ENCODE peak calls at places on chromosome 5, in ten cellular contexts. A is coronary artery, L is SK-N-SH, W is omental fat pad, F is epithelial cell of esophagus, K is GM13977, D is heart right ventricle, M is tibial artery, N is GM12865, Z is psoas muscle. G is an unnamed sample.

GRCh38 chr5:449151-449550 is 6.2 kb downstream of the EXOC3 start:
- DNase-seq in A (no peak), W (no peak), D (no peak), M (no peak), K (no peak), L (no peak), N (no peak), F (no peak), Z (no peak), G (no peak)

GRCh38 chr5:77778881-77779438 is 2.8 kb upstream of the TBCA start:
- DNase-seq in K (no peak), L (no peak), Z (no peak), M (no peak), N (peak), W (no peak), F (no peak), D (no peak), A (no peak), G (no peak)

GRCh38 chr5:121108725-121109124 is 644.6 kb downstream of the PRR16 start:
- DNase-seq in A (no peak), D (peak), Z (no peak), F (peak), M (no peak), N (no peak), L (no peak), W (no peak), K (no peak), G (no peak)

GRCh38 chr5:140168371-140168770 is 6.6 kb upstream of the CYSTM1 start:
- DNase-seq in L (no peak), D (no peak), F (no peak), N (no peak), M (no peak), Z (no peak), K (no peak), A (no peak), W (no peak), G (no peak)

GRCh38 chr5:77292026-77292757 is 81.7 kb downstream of the PDE8B start:
- DNase-seq in K (no peak), D (no peak), Z (no peak), L (no peak), N (no peak), M (no peak), F (no peak), A (no peak), W (no peak), G (no peak)

GRCh38 chr5:157046041-157046440 is 12.9 kb downstream of the HAVCR1 start:
- DNase-seq in D (peak), K (no peak), W (no peak), M (no peak), A (no peak), F (peak), N (peak), Z (peak), L (no peak), G (no peak)

GRCh38 chr5:66582499-66582898 is 13.7 kb upstream of the MAST4 start:
- DNase-seq in D (no peak), N (no peak), L (no peak), Z (no peak), M (no peak), F (peak), K (no peak), A (no peak), W (no peak), G (no peak)

GRCh38 chr5:178674334-178674733 is 47.5 kb upstream of the CLK4 start:
- DNase-seq in M (no peak), D (no peak), W (no peak), N (no peak), F (no peak), K (no peak), L (no peak), A (no peak), Z (no peak), G (no peak)

GRCh38 chr5:132497488-132497997 is 7.0 kb upstream of the IRF1 start:
- DNase-seq in F (peak), D (peak), A (peak), L (peak), M (peak), K (no peak), N (no peak), W (no peak), Z (peak), G (no peak)

GRCh38 chr5:150616024-150616470 is 24.4 kb upstream of the SYNPO start:
- DNase-seq in M (no peak), L (peak), D (peak), N (no peak), F (no peak), K (no peak), Z (peak), W (no peak), A (no peak), G (no peak)

GRCh38 chr5:124867064-124867707 is 120.7 kb upstream of the ZNF608 start:
- DNase-seq in N (no peak), A (no peak), M (no peak), Z (no peak), W (no peak), D (no peak), K (no peak), F (peak), L (no peak), G (no peak)

GRCh38 chr5:19795218-19795617 is 192.8 kb downstream of the CDH18 start:
- DNase-seq in Z (no peak), N (no peak), K (no peak), M (no peak), D (no peak), W (no peak), A (no peak), F (peak), L (no peak), G (no peak)
- TF ChIP-seq CTCF in Z (no peak), N (no peak), K (no peak), M (no peak), D (no peak), W (no peak), A (no peak), F (peak), L (peak), G (no peak)

DNA sequence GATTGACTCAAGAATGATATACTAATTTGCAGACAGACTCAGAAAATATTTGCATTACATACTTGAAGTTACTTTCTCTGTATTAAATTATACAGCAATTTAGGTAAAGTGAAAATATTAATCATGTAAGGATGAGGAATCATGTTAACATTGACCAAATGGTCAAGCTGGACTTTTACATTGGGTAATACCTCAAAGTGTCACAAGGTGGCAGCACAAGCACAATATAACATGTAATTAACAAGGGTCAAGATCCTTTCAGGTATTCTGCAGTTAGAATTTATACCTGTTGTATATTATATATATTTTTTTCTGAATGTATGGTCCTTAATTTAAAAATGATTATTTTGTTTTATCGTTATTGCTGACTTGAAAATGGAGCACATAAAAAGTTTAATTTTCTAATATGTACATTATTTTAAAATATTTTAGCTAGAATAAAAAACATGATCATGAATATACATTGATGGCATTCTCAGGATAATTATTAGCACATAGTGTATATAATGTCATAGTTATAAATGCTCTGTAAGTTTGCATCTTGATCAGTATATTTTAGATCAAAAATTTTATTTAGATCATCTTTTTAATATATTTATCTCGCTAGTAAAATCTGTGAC is 8.6 kb downstream of the HAPLN1 start:
- DNase-seq in N (peak), F (peak), K (no peak), Z (no peak), D (no peak), L (peak), W (peak), A (no peak), M (peak), G (no peak)
- TF ChIP-seq CTCF in N (peak), F (peak), K (peak), Z (peak), D (peak), L (peak), W (no peak), A (peak), M (peak), G (peak)

DNA sequence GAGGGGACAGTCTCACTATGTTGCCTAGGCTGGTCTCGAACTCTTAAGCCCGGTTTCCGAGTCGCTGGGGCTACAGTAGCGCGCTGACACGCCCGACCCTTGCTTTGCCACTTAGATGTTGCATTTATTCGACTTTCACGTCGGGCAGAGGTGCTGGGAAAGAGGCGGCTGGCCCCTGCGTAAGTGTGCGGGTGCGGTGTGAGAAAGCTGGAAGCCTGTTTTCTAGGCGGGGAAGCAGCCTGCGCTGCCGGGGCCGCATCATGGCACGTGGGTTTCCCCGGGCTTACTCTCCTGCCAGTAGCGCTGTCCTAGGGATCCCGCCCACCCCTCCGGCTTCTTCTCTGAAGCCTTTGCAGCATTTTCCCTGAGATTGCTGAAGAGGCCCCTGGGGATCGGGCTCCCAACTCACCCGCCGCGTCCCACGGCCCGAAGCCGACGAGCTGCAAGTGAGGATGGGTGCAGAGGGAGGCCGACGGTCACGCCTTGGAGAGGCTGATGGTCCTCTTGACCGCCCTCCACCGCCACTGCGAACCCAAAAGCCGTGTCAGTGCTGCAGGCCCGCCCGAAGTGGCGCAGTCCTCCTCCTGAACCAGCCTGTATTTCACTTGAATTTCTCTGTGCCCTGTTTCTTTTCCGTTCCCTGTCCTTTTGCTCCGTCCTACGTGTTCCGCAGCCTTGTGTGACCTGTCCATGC is 5.8 kb upstream of the TRIM41 start:
- DNase-seq in K (no peak), L (peak), Z (peak), F (peak), N (peak), A (no peak), M (peak), D (peak), W (no peak), G (peak)
- TF ChIP-seq CTCF in K (peak), L (peak), Z (no peak), F (no peak), N (no peak), A (no peak), M (peak), D (peak), W (no peak), G (peak)

DNA sequence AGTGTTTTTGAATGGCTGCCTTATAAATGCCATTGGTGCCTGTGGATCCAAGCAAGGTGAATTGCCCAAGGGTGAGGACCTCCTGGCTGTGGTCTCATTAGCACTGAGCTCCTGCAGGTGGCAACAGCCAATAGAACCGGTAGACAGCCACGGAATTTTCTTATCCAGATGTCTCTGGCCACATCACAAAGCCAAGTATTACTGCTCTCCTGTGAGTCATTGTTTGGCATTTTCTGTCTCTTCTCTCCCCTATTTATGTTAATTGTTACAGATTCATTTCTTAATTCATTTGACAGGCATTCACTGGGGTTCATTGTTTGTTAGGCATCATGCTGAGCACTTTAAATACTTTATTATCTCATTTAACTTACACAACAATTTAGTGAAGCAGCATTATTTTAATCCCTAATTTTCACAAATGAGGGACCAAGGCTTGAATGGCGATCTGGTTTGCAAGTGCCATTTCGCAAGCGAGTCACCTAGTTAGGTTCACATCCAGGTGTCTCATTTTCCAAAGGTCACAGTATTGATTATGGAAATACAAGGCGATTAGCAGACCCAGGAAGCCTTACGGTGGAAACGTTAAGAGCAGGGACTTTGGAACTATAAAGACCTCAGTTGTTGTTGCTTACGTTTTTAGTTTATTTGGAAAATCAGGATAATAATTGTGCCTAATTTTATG is 58.2 kb upstream of the DPYSL3 start:
- DNase-seq in N (no peak), Z (no peak), D (no peak), W (no peak), M (no peak), L (no peak), A (no peak), K (no peak), F (peak), G (no peak)
- TF ChIP-seq CTCF in N (no peak), Z (no peak), D (no peak), W (no peak), M (no peak), L (no peak), A (no peak), K (no peak), F (no peak), G (no peak)

DNA sequence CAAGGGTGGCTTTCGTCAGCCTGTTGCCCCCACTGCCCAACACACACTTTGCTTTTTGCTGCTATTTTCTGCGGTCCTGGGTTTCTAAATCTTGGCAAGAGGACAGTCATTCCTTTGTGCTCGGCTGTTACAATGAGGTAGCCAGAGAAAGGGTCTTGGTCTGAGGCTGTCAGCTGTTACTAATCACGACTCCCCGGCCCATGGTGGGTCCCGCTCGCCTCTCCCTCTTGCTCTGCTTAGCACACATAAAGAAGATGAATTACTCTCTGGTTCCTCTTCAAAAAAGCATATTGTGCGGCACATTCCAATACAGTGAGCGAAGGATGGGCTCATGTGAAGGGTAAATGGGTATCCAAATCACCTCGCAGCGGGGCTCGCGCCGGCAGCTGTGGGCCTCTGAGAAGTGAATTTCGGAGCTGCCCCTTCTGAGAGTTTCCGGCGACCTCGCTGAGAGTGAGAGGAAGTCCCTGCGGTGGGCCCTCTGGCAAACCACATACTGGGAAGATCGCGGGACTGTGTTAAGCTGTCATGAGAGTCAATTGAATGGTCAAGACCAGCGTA is 56.0 kb downstream of the SLC1A3 start:
- DNase-seq in Z (no peak), F (no peak), A (no peak), L (no peak), K (no peak), W (no peak), D (no peak), N (no peak), M (no peak), G (no peak)
- TF ChIP-seq CTCF in Z (no peak), F (no peak), A (no peak), L (no peak), K (no peak), W (no peak), D (no peak), N (no peak), M (no peak), G (no peak)

GRCh38 chr5:73496984-73497457 is 1.2 kb upstream of the BTF3 start:
- DNase-seq in L (peak), A (no peak), N (peak), K (no peak), D (no peak), F (peak), Z (no peak), W (no peak), M (no peak), G (no peak)
- TF ChIP-seq CTCF in L (peak), A (no peak), N (peak), K (no peak), D (no peak), F (peak), Z (no peak), W (no peak), M (no peak), G (no peak)

DNA sequence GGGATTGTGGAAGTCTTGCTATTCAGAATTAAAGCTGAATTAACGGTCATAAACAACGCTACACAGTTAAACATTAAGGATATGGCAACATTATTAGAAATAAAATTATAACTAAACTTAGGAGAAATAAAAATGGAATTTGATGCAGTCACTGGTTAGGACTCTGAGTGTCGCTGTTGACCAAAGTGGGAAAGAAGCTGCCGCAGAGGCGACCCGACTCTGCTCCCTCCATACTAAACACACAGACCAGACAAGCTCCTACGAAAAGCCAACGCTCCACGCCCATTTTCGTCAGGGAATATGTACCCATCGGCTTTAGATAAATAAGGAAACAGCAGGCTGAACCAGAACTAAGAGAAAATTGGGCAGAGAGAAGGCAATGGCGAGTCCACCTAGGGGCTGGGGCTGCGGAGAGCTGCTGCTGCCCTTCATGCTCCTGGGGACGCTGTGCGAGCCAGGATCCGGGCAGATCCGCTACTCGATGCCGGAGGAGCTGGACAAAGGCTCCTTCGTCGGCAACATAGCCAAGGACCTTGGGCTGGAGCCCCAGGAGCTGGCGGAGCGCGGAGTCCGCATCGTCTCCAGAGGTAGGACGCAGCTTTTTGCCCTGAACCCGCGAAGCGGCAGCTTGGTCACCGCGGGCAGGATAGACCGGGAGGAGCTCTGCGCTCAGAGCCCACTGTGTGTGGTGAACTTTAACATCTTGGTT is at the start of gene PCDHGA5:
- DNase-seq in D (no peak), L (no peak), K (no peak), F (no peak), M (no peak), W (no peak), N (no peak), A (no peak), Z (no peak), G (no peak)
- TF ChIP-seq CTCF in D (peak), L (no peak), K (no peak), F (no peak), M (no peak), W (no peak), N (no peak), A (no peak), Z (no peak), G (no peak)

GRCh38 chr5:135174315-135175096 is 140.5 kb upstream of the PITX1 start:
- DNase-seq in W (no peak), A (no peak), L (no peak), M (no peak), F (no peak), Z (no peak), K (no peak), N (no peak), D (no peak), G (no peak)
- TF ChIP-seq CTCF in W (no peak), A (no peak), L (peak), M (no peak), F (no peak), Z (peak), K (peak), N (peak), D (no peak), G (peak)

GRCh38 chr5:16776611-16777251 is 159.4 kb downstream of the MYO10 start:
- DNase-seq in D (peak), K (no peak), F (no peak), A (no peak), N (no peak), W (no peak), Z (peak), M (no peak), L (no peak), G (no peak)
- TF ChIP-seq CTCF in D (peak), K (no peak), F (peak), A (no peak), N (no peak), W (no peak), Z (peak), M (no peak), L (no peak), G (peak)

DNA sequence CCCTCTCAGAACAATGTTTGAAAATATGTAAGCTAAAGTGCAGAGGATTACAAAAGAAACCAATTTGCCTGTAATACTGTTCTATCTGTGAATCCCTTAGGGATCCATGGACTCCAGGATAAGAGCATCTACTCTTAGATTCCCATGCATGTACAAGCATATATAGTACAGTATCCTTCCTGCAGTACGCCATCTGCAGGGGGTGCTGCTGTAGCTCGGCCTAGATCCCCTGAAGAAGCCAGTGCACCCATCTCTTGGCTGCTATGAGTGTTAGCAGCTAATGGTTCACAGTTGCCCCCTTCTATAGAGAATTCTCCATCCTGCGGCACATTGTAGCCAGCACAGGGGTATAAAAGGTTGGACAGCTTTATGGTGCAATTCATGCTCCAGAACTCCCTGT is 61.8 kb upstream of the SLC30A5 start:
- DNase-seq in N (no peak), K (no peak), M (no peak), Z (no peak), A (no peak), F (no peak), L (no peak), W (no peak), D (no peak), G (no peak)
- TF ChIP-seq CTCF in N (peak), K (no peak), M (no peak), Z (no peak), A (no peak), F (no peak), L (no peak), W (no peak), D (no peak), G (peak)